ENCODE peak calls at places on chromosomes 11 and 22, in four cellular contexts. A is Panc1; D is CD8-positive, alpha-beta memory T cell; B is testis. V is an unnamed sample. For H3K4me1, the result is how much of the 10 kb centered on the place peaks cover.

GRCh38 chr11:58316142-58316541 is 42.7 kb downstream of the OR5B17 start:
- DNase-seq in A (no peak), B (no peak), D (no peak), V (no peak)

GRCh38 chr11:74035264-74035663 is 26.4 kb upstream of the UCP3 start:
- DNase-seq in D (no peak), B (no peak), A (no peak), V (no peak)

GRCh38 chr11:133181066-133181465 is 351.2 kb downstream of the OPCML start:
- DNase-seq in D (no peak), A (no peak), B (no peak), V (no peak)

GRCh38 chr11:28289444-28289843 is 181.3 kb downstream of the METTL15 start:
- DNase-seq in A (no peak), D (no peak), B (no peak), V (no peak)

GRCh38 chr11:18080451-18080850 is 25.4 kb downstream of the SAAL1 start:
- DNase-seq in D (no peak), B (no peak), A (no peak), V (no peak)

GRCh38 chr22:31497148-31497938 is 1.0 kb downstream of the SFI1 start:
- DNase-seq in B (no peak), D (peak), A (no peak), V (no peak)

GRCh38 chr11:78231962-78232459 is 43.3 kb downstream of the USP35 start:
- DNase-seq in B (no peak), A (no peak), D (no peak), V (no peak)

GRCh38 chr11:123356539-123356938 is 73.5 kb upstream of the GRAMD1B start:
- DNase-seq in B (no peak), D (no peak), A (no peak), V (no peak)

GRCh38 chr11:121800704-121801516 is 315.1 kb downstream of the BLID start:
- DNase-seq in A (no peak), D (no peak), B (peak), V (no peak)

GRCh38 chr22:19178065-19178658 is 374 bp downstream of the SLC25A1 start:
- DNase-seq in A (no peak), B (peak), D (peak), V (no peak)

GRCh38 chr11:130513132-130513531 is 64.7 kb downstream of the ADAMTS15 start:
- DNase-seq in A (no peak), B (no peak), D (no peak), V (no peak)

GRCh38 chr22:19687561-19688300 is 26.6 kb upstream of the SEPTIN5 start:
- DNase-seq in B (no peak), D (no peak), A (no peak), V (no peak)

GRCh38 chr11:89433278-89433677 is 57.9 kb downstream of the NOX4 start:
- DNase-seq in A (no peak), D (no peak), B (no peak), V (no peak)

GRCh38 chr11:62336949-62337681 is at the start of gene ASRGL1:
- DNase-seq in D (peak), B (peak), A (no peak), V (peak)

GRCh38 chr11:727281-727701 is 20.0 kb upstream of the TALDO1 start:
- DNase-seq in B (no peak), A (no peak), D (no peak), V (no peak)

GRCh38 chr11:61080526-61080925 is 21.8 kb upstream of the CD5 start:
- DNase-seq in D (peak), A (no peak), B (no peak), V (no peak)

GRCh38 chr22:35649636-35650250 is 1.5 kb downstream of the APOL6 start:
- DNase-seq in B (no peak), A (no peak), D (no peak), V (no peak)
- H3K4me3 ChIP-seq in B (no peak), A (peak), D (peak), V (no peak)

GRCh38 chr11:10622108-10622507 is 53.6 kb upstream of the LYVE1 start:
- DNase-seq in D (no peak), B (no peak), A (no peak), V (no peak)

GRCh38 chr11:10625982-10626311 is 57.5 kb upstream of the LYVE1 start:
- DNase-seq in A (no peak), B (no peak), D (no peak), V (no peak)

GRCh38 chr11:10625281-10625981 is 57.0 kb upstream of the LYVE1 start:
- DNase-seq in D (no peak), A (no peak), B (no peak), V (no peak)

GRCh38 chr11:10622957-10623787 is 54.7 kb upstream of the LYVE1 start:
- DNase-seq in B (peak), A (no peak), D (peak), V (no peak)

GRCh38 chr11:10623797-10624761 is 55.6 kb upstream of the LYVE1 start:
- DNase-seq in A (peak), B (peak), D (no peak), V (peak)
- H3K4me1 ChIP-seq in A (under half), B (under half), D (under half), V (under half)

GRCh38 chr22:46546466-46547178 is 9.2 kb upstream of the CELSR1 start:
- DNase-seq in D (no peak), A (no peak), B (peak), V (no peak)

GRCh38 chr22:46549971-46550641 is 12.7 kb upstream of the CELSR1 start:
- DNase-seq in D (no peak), A (no peak), B (no peak), V (no peak)

GRCh38 chr22:46549565-46549840 is 12.1 kb upstream of the CELSR1 start:
- DNase-seq in D (no peak), A (no peak), B (no peak), V (no peak)

GRCh38 chr22:46547179-46547882 is 9.9 kb upstream of the CELSR1 start:
- DNase-seq in B (peak), D (no peak), A (no peak), V (no peak)

DNA sequence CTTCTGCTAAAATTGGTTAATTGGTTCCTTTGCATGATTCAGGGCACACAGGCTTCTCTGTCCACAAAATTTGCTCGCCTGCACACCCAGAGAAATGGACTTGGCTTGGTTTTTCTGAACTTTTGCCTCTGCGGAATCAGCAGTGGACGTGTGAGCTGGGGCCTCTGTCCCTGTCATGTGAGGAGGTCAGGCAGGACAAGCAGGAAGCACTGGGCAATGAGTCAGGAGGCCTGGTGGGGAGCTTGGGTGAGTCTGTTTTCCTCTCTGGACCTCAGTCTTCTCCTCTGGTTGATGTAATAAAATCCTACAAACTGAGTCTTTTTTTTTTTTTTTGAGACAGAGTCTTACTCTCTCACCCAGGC is 10.4 kb upstream of the CELSR1 start:
- DNase-seq in A (no peak), D (no peak), B (peak), V (no peak)
- H3K4me3 ChIP-seq in A (no peak), D (no peak), B (no peak), V (no peak)

GRCh38 chr22:39365406-39365782 is 15.6 kb downstream of the SYNGR1 start:
- DNase-seq in A (no peak), D (no peak), B (no peak), V (no peak)

GRCh38 chr22:39363751-39364484 is 14.1 kb downstream of the SYNGR1 start:
- DNase-seq in B (peak), A (no peak), D (no peak), V (no peak)

GRCh38 chr22:39362932-39363331 is 13.1 kb downstream of the SYNGR1 start:
- DNase-seq in A (no peak), B (no peak), D (no peak), V (no peak)

GRCh38 chr22:39367040-39367439 is 17.2 kb downstream of the SYNGR1 start:
- DNase-seq in A (no peak), D (no peak), B (no peak), V (no peak)

GRCh38 chr22:39364646-39365405 is 15.0 kb downstream of the SYNGR1 start:
- DNase-seq in D (no peak), B (no peak), A (no peak), V (no peak)
- H3K4me1 ChIP-seq in D (under half), B (under half), A (under half), V (under half)

GRCh38 chr11:44564198-44564597 is 1.3 kb upstream of the CD82 start:
- DNase-seq in B (peak), A (no peak), D (no peak), V (no peak)
- H3K4me3 ChIP-seq in B (peak), A (no peak), D (no peak), V (no peak)

DNA sequence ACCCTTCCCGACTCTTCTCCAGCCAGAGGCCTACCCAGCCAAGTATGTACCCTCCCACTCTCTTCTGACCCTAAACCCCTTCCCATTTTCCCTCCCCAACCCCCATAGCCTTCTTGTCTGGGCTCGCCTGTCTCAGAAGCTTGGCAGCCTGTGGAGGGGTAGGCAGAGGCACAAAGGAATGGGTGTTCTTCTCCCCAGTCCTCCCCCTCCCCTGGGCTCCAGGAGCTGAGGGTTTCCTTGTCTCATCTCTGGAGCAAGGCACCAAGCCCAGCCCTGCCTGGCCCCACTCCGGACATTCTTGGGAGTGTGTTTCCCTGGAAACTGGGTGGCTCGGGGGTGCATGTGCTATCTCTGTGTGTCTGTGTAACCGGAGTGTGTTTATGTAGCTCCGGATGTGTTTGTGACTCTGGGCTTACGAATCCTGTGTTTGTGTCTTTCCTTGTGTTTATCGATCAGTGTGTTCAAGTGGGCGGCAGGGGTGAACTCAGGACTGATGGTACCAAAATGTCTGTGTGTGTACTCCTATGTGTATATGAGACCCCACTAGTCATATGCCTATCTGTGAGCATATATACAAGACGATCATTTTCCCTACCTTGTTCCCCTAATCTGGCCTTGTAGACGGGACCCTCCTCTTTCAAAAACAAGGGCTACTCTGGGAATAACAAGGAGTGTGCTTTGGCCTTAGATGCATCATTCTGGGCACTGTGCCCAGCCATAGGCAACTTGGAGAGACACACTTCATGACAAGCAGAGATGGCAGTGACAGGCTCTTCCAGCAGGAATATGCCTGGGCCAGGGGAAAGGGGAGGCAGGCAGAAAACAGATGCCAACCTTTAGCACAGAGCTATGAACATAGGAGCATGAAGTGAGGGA is 10.9 kb downstream of the PHLDB1 start:
- DNase-seq in D (no peak), A (no peak), B (peak), V (no peak)
- H3K4me1 ChIP-seq in D (under half), A (under half), B (half or more), V (under half)

GRCh38 chr22:47089374-47089773 is 326.9 kb downstream of the TBC1D22A start:
- DNase-seq in A (no peak), B (no peak), D (no peak), V (no peak)

GRCh38 chr22:47091241-47091691 is 328.8 kb downstream of the TBC1D22A start:
- DNase-seq in D (peak), B (peak), A (no peak), V (no peak)

GRCh38 chr22:47088480-47089145 is 326.2 kb downstream of the TBC1D22A start:
- DNase-seq in D (no peak), A (no peak), B (no peak), V (no peak)

GRCh38 chr22:47090591-47091240 is 328.3 kb downstream of the TBC1D22A start:
- DNase-seq in B (peak), A (no peak), D (peak), V (no peak)

GRCh38 chr22:47089796-47090460 is 327.5 kb downstream of the TBC1D22A start:
- DNase-seq in B (no peak), A (no peak), D (no peak), V (no peak)
- H3K4me3 ChIP-seq in B (no peak), A (no peak), D (no peak), V (no peak)